ENCODE peak calls at places on chromosomes 11 and 22, in eight cellular contexts. A is ascending aorta; D is CD8-positive, alpha-beta memory T cell; P is right cardiac atrium; Q is fibroblast of lung; V is body of pancreas; J is esophagus muscularis mucosa; U is right lobe of liver. T is an unnamed sample.

GRCh38 chr11:45921561-45922424 is 663 bp upstream of the LARGE2 start:
- DNase-seq in D (no peak), V (peak; percentile 91), J (no peak), U (peak; percentile 20), Q (no peak), A (no peak), P (peak; percentile 62), T (peak; percentile 94)

GRCh38 chr22:40345271-40345670 is 1.0 kb upstream of the ADSL start:
- DNase-seq in Q (peak; percentile 52), A (no peak), J (no peak), U (no peak), V (no peak), D (no peak), P (no peak), T (no peak)

GRCh38 chr11:37841016-37841415 is 1243.0 kb upstream of the RAG2 start:
- DNase-seq in P (no peak), U (no peak), A (no peak), D (no peak), J (no peak), Q (peak; percentile 77), V (no peak), T (no peak)

GRCh38 chr11:11983427-11983826 is 25.0 kb downstream of the DKK3 start:
- DNase-seq in P (no peak), V (no peak), J (no peak), U (no peak), D (no peak), A (no peak), Q (no peak), T (no peak)

GRCh38 chr22:23289851-23290724 is 109.8 kb downstream of the BCR start:
- DNase-seq in J (no peak), P (peak; percentile 71), D (peak; percentile 47), V (peak; percentile 63), A (no peak), U (peak; percentile 70), Q (peak; percentile 23), T (peak; percentile 46)

GRCh38 chr11:70510571-70510970 is 112.2 kb downstream of the CTTN start:
- DNase-seq in J (no peak), D (no peak), U (peak; percentile 15), V (no peak), Q (no peak), P (peak; percentile 4), A (no peak), T (no peak)

GRCh38 chr11:59901306-59901705 is 22.7 kb downstream of the OOSP3 start:
- DNase-seq in U (no peak), A (no peak), D (no peak), Q (peak; percentile 37), P (no peak), V (no peak), J (no peak), T (no peak)

GRCh38 chr22:28051787-28052356 is 132.8 kb upstream of the PITPNB start:
- DNase-seq in Q (peak; percentile 51), U (peak; percentile 53), J (no peak), P (peak; percentile 88), D (no peak), A (no peak), V (peak; percentile 78), T (peak; percentile 72)

GRCh38 chr22:30998329-30998728 is 29.3 kb downstream of the TUG1 start:
- DNase-seq in V (no peak), U (no peak), P (no peak), Q (no peak), D (no peak), A (no peak), J (no peak), T (no peak)

GRCh38 chr11:46633291-46634217 is 16.2 kb downstream of the ATG13 start:
- DNase-seq in Q (no peak), D (no peak), U (no peak), V (no peak), A (no peak), P (no peak), J (no peak), T (no peak)

GRCh38 chr11:66428933-66429332 is 8.1 kb downstream of the NPAS4 start:
- DNase-seq in P (no peak), Q (no peak), J (no peak), A (no peak), V (no peak), U (no peak), D (no peak), T (no peak)

GRCh38 chr11:104291646-104292045 is 127.7 kb upstream of the PDGFD start:
- DNase-seq in U (no peak), P (no peak), A (no peak), J (no peak), V (no peak), Q (no peak), D (no peak), T (no peak)

GRCh38 chr11:83285131-83285770 is 916 bp downstream of the CCDC90B start:
- DNase-seq in J (no peak), P (no peak), Q (no peak), D (no peak), A (no peak), U (no peak), V (no peak), T (no peak)

GRCh38 chr22:29225422-29226090 is 19.9 kb downstream of the EMID1 start:
- DNase-seq in D (no peak), V (no peak), J (no peak), P (peak; percentile 91), A (no peak), U (no peak), Q (peak; percentile 5), T (peak; percentile 35)

GRCh38 chr11:10139656-10140055 is 154.4 kb downstream of the SBF2 start:
- DNase-seq in Q (peak; percentile 91), P (no peak), V (no peak), A (no peak), J (no peak), U (no peak), D (no peak), T (no peak)
- H3K4me3 ChIP-seq in Q (no peak overlapping the region), P (no peak overlapping the region), V (no peak overlapping the region), A (no peak overlapping the region), J (no peak overlapping the region), U (no peak overlapping the region), D (no peak overlapping the region), T (no peak overlapping the region)

DNA sequence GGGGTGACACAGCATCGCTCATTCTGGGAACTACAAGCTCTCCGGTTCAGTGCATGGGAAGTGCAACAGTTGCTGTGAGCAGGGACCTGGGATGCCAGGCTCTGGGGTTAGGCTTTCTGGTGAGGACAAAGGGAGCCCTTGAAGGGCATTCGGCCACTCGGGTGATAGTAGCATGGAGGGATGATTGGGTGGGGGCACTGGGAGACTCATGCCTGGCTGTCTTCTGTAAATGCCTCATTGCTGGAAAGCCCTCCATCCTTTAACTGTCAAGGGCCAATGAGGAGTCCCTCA is 9.9 kb downstream of the OAF start:
- DNase-seq in V (no peak), A (no peak), D (no peak), U (no peak), P (peak; percentile 15), J (no peak), Q (no peak), T (no peak)
- H3K4me1 ChIP-seq in V (peaks cover 63% of the 10 kb centered on the region), A (no peaks in the 10 kb centered on the region), D (no peaks in the 10 kb centered on the region), U (no peaks in the 10 kb centered on the region), P (peaks cover 16% of the 10 kb centered on the region), J (peaks cover 100% of the 10 kb centered on the region), Q (peaks cover 17% of the 10 kb centered on the region), T (no peaks in the 10 kb centered on the region)

GRCh38 chr11:20161230-20161918 is 1.1 kb upstream of the DBX1 start:
- DNase-seq in U (no peak), J (no peak), A (no peak), D (no peak), P (no peak), V (no peak), Q (peak; percentile 3), T (peak; percentile 4)

GRCh38 chr11:20161923-20162322 is 1.6 kb upstream of the DBX1 start:
- DNase-seq in U (no peak), V (no peak), Q (no peak), P (no peak), J (no peak), D (no peak), A (no peak), T (no peak)

GRCh38 chr11:20159680-20160381 is 444 bp downstream of the DBX1 start:
- DNase-seq in P (no peak), Q (no peak), V (no peak), J (no peak), D (no peak), A (no peak), U (no peak), T (no peak)

GRCh38 chr11:20162340-20162739 is 2.1 kb upstream of the DBX1 start:
- DNase-seq in Q (no peak), J (no peak), V (no peak), U (no peak), P (no peak), A (no peak), D (no peak), T (no peak)

GRCh38 chr11:20160425-20161229 is at the start of gene DBX1:
- DNase-seq in P (no peak), V (no peak), J (no peak), U (no peak), A (no peak), D (no peak), Q (no peak), T (no peak)
- H3K4me3 ChIP-seq in P (no peak within 1 kb of the TSS), V (no peak within 1 kb of the TSS), J (no peak within 1 kb of the TSS), U (no peak within 1 kb of the TSS), A (no peak within 1 kb of the TSS), D (no peak within 1 kb of the TSS), Q (no peak within 1 kb of the TSS), T (no peak within 1 kb of the TSS)

DNA sequence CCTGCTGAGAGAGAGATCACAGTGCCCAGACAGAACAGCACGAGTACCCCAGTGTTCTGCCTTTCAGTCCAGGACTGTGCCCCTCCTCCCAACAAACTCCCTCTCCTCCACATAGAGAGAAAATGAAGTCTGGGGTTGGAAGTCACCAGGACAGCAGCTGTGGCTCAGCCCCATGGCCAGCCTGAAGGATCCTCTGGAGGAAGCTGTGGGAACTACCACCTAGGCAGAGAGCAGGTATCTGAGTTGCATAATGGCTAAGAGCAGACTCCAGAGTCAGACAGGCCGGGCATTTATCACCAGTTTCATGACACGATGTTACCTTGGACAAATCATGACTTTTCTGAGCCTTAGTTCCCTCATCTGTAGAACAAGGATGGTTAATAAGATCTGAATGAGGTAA is 61.2 kb upstream of the RRAS2 start:
- DNase-seq in D (no peak), A (no peak), Q (no peak), V (no peak), U (no peak), P (no peak), J (no peak), T (no peak)
- H3K4me1 ChIP-seq in D (peaks cover 10% of the 10 kb centered on the region), A (peaks cover 6% of the 10 kb centered on the region), Q (peaks cover 30% of the 10 kb centered on the region), V (peaks cover 8% of the 10 kb centered on the region), U (no peaks in the 10 kb centered on the region), P (peaks cover 4% of the 10 kb centered on the region), J (peaks cover 53% of the 10 kb centered on the region), T (peaks cover 14% of the 10 kb centered on the region)

GRCh38 chr22:48097723-48098122 is 1335.3 kb downstream of the TBC1D22A start:
- DNase-seq in A (no peak), P (no peak), J (no peak), U (no peak), V (no peak), D (no peak), Q (no peak), T (no peak)
- H3K4me3 ChIP-seq in A (no peak overlapping the region), P (no peak overlapping the region), J (no peak overlapping the region), U (no peak overlapping the region), V (no peak overlapping the region), D (no peak overlapping the region), Q (no peak overlapping the region), T (no peak overlapping the region)

T was measured in thyroid gland.